ENCODE peak calls at places on chromosome 22, in eight cellular contexts. B is spleen, T is transverse colon, S is suprapubic skin, L is H1, V is HCT116, G is K562, K is HepG2. W is an unnamed sample.

GRCh38 chr22:46612904-46613605 is 7.1 kb upstream of the GRAMD4 start:
- DNase-seq in K (peak; percentile 35), B (peak; percentile 83), S (no peak), L (no peak), G (no peak), V (no peak), T (peak; percentile 69), W (no peak)

GRCh38 chr22:27723708-27724107 is 77.8 kb downstream of the MN1 start:
- DNase-seq in K (no peak), B (no peak), V (no peak), L (no peak), S (no peak), T (no peak), G (no peak), W (no peak)

GRCh38 chr22:48489551-48490512 is 1337.8 kb downstream of the BRD1 start:
- DNase-seq in T (no peak), B (peak; percentile 57), S (peak; percentile 78), L (peak; percentile 62), K (no peak), V (no peak), G (no peak), W (peak; percentile 23)

GRCh38 chr22:39117585-39118191 is 20.6 kb downstream of the APOBEC3H start:
- DNase-seq in K (peak; percentile 60), T (peak; percentile 81), V (peak; percentile 53), S (no peak), B (peak; percentile 83), G (peak; percentile 68), L (no peak), W (peak; percentile 70)

GRCh38 chr22:48943567-48944432 is 883.9 kb downstream of the BRD1 start:
- DNase-seq in V (no peak), S (peak; percentile 72), B (peak; percentile 69), K (peak; percentile 97), T (peak; percentile 7), G (peak; percentile 32), L (peak; percentile 77), W (peak; percentile 24)

GRCh38 chr22:49398115-49398514 is 429.6 kb downstream of the BRD1 start:
- DNase-seq in V (no peak), G (no peak), B (peak; percentile 67), L (no peak), K (no peak), T (no peak), S (no peak), W (no peak)

GRCh38 chr22:30338802-30339201 is 12.1 kb upstream of the TBC1D10A start:
- DNase-seq in V (no peak), T (no peak), L (no peak), S (no peak), K (no peak), G (no peak), B (no peak), W (no peak)

GRCh38 chr22:39332441-39333064 is 13.1 kb upstream of the RPL3 start:
- DNase-seq in T (no peak), K (no peak), L (no peak), V (no peak), S (no peak), G (no peak), B (no peak), W (peak; percentile 63)

GRCh38 chr22:50488886-50489285 is 2.2 kb downstream of the MIOX start:
- DNase-seq in K (no peak), S (no peak), B (no peak), V (no peak), L (peak; percentile 38), G (no peak), T (no peak), W (no peak)

GRCh38 chr22:49606562-49606961 is 221.1 kb downstream of the BRD1 start:
- DNase-seq in V (no peak), B (peak; percentile 21), G (no peak), S (peak; percentile 50), L (no peak), K (no peak), T (no peak), W (no peak)

GRCh38 chr22:39456262-39457046 is at the start of gene MGAT3:
- DNase-seq in S (no peak), G (no peak), T (no peak), L (no peak), K (no peak), B (peak; percentile 73), V (no peak), W (no peak)

GRCh38 chr22:47595122-47595521 is 832.7 kb downstream of the TBC1D22A start:
- DNase-seq in K (no peak), V (no peak), G (no peak), B (no peak), S (peak; percentile 15), T (no peak), L (no peak), W (peak; percentile 1)

GRCh38 chr22:31929126-31929928 is 15.0 kb upstream of the YWHAH start:
- DNase-seq in K (no peak), B (peak; percentile 36), V (no peak), S (no peak), L (no peak), T (no peak), G (no peak), W (no peak)

GRCh38 chr22:47190957-47191323 is 428.5 kb downstream of the TBC1D22A start:
- DNase-seq in G (no peak), K (no peak), B (peak; percentile 56), T (no peak), L (no peak), V (peak; percentile 8), S (peak; percentile 77), W (peak; percentile 11)

GRCh38 chr22:42277988-42278776 is 7.7 kb upstream of the TCF20 start:
- DNase-seq in V (no peak), T (no peak), K (no peak), G (no peak), S (no peak), L (no peak), B (peak; percentile 77), W (no peak)

GRCh38 chr22:39277135-39277607 is 32.4 kb upstream of the PDGFB start:
- DNase-seq in B (no peak), T (no peak), S (no peak), K (no peak), V (no peak), L (no peak), G (no peak), W (no peak)

GRCh38 chr22:28105988-28106387 is 186.9 kb upstream of the PITPNB start:
- DNase-seq in B (no peak), G (no peak), S (no peak), T (no peak), K (no peak), V (no peak), L (no peak), W (no peak)

GRCh38 chr22:30182365-30182764 is 64.2 kb downstream of the LIF start:
- DNase-seq in B (no peak), G (peak; percentile 25), T (no peak), K (peak; percentile 39), V (no peak), L (no peak), S (no peak), W (no peak)

GRCh38 chr22:41504397-41504796 is 35.5 kb downstream of the ACO2 start:
- DNase-seq in L (no peak), K (no peak), V (no peak), B (no peak), T (no peak), S (no peak), G (no peak), W (no peak)

GRCh38 chr22:23790819-23791736 is 4.3 kb downstream of the SMARCB1 start:
- DNase-seq in V (no peak), L (no peak), S (no peak), B (peak; percentile 51), G (no peak), T (no peak), K (no peak), W (no peak)

GRCh38 chr22:42283288-42284229 is 13.1 kb upstream of the TCF20 start:
- DNase-seq in B (peak; percentile 70), T (no peak), V (no peak), S (no peak), K (no peak), L (peak; percentile 71), G (no peak), W (no peak)

DNA sequence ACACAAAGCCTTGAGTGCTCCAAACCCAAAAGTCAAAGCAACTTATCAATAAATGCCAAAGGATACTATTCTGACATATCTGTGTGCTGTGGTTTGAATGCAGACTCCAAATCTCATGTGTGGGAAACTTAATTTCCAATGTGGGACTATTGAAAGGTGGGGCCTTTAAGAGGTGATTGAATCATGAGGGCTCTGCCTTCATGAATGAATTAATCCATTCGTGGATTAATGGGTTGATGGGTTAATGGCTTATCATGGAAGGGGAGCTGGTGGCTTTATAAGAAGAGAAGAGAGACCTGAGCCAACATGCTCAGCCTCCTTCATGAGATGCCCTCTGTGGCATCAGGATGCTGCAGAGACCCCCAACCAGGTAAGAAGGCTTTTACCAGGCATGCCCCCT is 16.8 kb upstream of the ZNF280A start:
- DNase-seq in G (no peak), L (no peak), V (no peak), K (no peak), T (no peak), B (no peak), S (no peak), W (no peak)
- H3K27me3 ChIP-seq in G (no peaks in the 10 kb centered on the region), L (peaks cover 11% of the 10 kb centered on the region), V (no peaks in the 10 kb centered on the region), K (no peaks in the 10 kb centered on the region), T (no peaks in the 10 kb centered on the region), B (no peaks in the 10 kb centered on the region), S (peaks cover 9% of the 10 kb centered on the region), W (no peaks in the 10 kb centered on the region)

GRCh38 chr22:19767427-19768380 is 7.1 kb downstream of the TBX1 start:
- DNase-seq in K (peak; percentile 47), B (peak; percentile 87), T (no peak), G (no peak), L (no peak), V (peak; percentile 26), S (no peak), W (no peak)
- TF ChIP-seq POLR2AphosphoS5 in K (no peak), B (peak; percentile 74), T (no peak), G (no peak), L (no peak), V (no peak), S (no peak), W (no peak)

DNA sequence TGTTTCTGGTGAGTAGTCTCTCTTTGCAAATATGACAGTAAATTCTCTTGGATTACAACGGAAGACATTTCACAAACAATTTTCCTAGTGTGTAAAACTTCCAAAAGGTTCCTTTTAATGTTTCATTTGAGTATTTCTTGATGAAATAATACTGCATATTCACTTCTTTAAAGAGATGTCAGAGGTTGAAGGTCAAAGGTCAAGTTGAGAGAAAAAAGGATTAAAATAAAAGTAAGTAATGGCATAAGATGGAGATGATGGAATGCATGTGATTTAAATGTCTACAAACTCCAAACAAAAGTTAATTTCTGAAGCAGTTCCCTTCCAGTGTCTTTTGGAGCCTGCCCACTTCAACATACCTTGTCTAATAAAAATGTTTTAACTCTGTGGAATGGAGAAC is 40.7 kb downstream of the APOL5 start:
- DNase-seq in B (no peak), T (no peak), G (no peak), K (no peak), S (no peak), L (no peak), V (no peak), W (no peak)
- TF ChIP-seq POLR2A in B (no peak), T (no peak), G (no peak), K (no peak), S (no peak), L (no peak), V (no peak), W (no peak)

DNA sequence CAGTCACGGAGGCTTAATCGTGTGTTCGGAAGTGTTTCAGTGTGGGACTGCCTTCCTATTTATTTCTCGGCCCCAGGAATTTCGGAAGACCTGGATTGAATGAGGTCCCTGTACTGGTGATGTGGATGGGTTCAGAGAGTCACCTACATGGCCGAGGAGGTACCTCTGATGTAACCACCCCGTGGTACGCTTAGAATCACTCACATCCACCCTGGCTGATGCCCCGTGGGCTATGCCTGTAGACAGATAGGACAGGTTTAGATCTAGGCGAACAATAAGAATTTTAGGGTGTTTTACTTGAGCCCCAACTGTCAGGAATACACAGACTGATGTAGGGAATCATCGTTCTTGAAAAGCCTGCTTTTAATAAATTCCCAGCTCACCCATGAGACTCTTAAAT is 2.0 kb downstream of the MPPED1 start:
- DNase-seq in K (no peak), G (no peak), V (no peak), L (no peak), B (no peak), T (no peak), S (no peak), W (no peak)
- H3K27me3 ChIP-seq in K (peaks cover 5% of the 10 kb centered on the region), G (peaks cover 12% of the 10 kb centered on the region), V (peaks cover 41% of the 10 kb centered on the region), L (peaks cover 14% of the 10 kb centered on the region), B (peaks cover 67% of the 10 kb centered on the region), T (peaks cover 79% of the 10 kb centered on the region), S (peaks cover 83% of the 10 kb centered on the region), W (no peaks in the 10 kb centered on the region)